ENCODE peak calls at places on chromosomes 4 and X, in five cellular contexts. B is heart left ventricle, Z is cardiac muscle cell, C is upper lobe of left lung, U is keratinocyte. R is an unnamed sample.
A peak's percentile ranks its signal among the peaks of the same experiment; 100 is the strongest.

GRCh38 chrX:150688911-150689451 is 4.2 kb upstream of the MTMR1 start:
- DNase-seq in U (peak; percentile 76), Z (peak; percentile 60), B (no peak), C (no peak), R (no peak)

GRCh38 chrX:56764153-56764974 is 35.3 kb downstream of the NBDY start:
- DNase-seq in C (peak; percentile 69), Z (peak; percentile 84), U (no peak), B (no peak), R (peak; percentile 54)

GRCh38 chrX:39577976-39578962 is 519.5 kb downstream of the BCOR start:
- DNase-seq in B (no peak), C (no peak), Z (peak; percentile 43), U (no peak), R (peak; percentile 5)

GRCh38 chr4:77015390-77015789 is 60.4 kb downstream of the CCNI start:
- DNase-seq in C (no peak), Z (no peak), U (no peak), B (no peak), R (no peak)

GRCh38 chr4:153209410-153209809 is 5.2 kb downstream of the TRIM2 start:
- DNase-seq in U (no peak), Z (no peak), C (peak; percentile 59), B (no peak), R (no peak)

GRCh38 chr4:21885770-21886169 is 62.8 kb downstream of the KCNIP4 start:
- DNase-seq in U (no peak), C (no peak), B (no peak), Z (no peak), R (no peak)

GRCh38 chrX:129781134-129782014 is 1.6 kb downstream of the SASH3 start:
- DNase-seq in B (peak; percentile 71), U (no peak), Z (no peak), C (peak; percentile 73), R (peak; percentile 80)

GRCh38 chrX:68895339-68896250 is 66.8 kb downstream of the EFNB1 start:
- DNase-seq in C (peak; percentile 36), Z (peak; percentile 66), B (no peak), U (no peak), R (no peak)

GRCh38 chrX:49840679-49841078 is 11.6 kb downstream of the PAGE4 start:
- DNase-seq in U (no peak), B (no peak), C (peak; percentile 65), Z (peak; percentile 60), R (no peak)

GRCh38 chrX:40273356-40274050 is 175.7 kb upstream of the BCOR start:
- DNase-seq in C (peak; percentile 42), B (peak; percentile 64), U (no peak), Z (peak; percentile 51), R (no peak)

GRCh38 chrX:14872355-14872754 is 514 bp downstream of the FANCB start:
- DNase-seq in Z (no peak), B (no peak), U (no peak), C (no peak), R (no peak)

GRCh38 chrX:136250191-136251041 is 784 bp downstream of the MAP7D3 start:
- DNase-seq in C (no peak), B (no peak), U (no peak), Z (peak; percentile 24), R (peak; percentile 1)

GRCh38 chr4:95835672-95836071 is 4.2 kb upstream of the PDHA2 start:
- DNase-seq in B (no peak), C (no peak), Z (peak; percentile 3), U (no peak), R (no peak)

GRCh38 chr4:122772311-122772710 is 39.8 kb downstream of the BBS12 start:
- DNase-seq in U (no peak), B (no peak), C (no peak), Z (peak; percentile 39), R (no peak)

GRCh38 chrX:155632424-155633100 is 19.8 kb upstream of the TMLHE start:
- DNase-seq in B (no peak), U (no peak), Z (no peak), C (no peak), R (no peak)

GRCh38 chrX:21056636-21057035 is 317.6 kb upstream of the CNKSR2 start:
- DNase-seq in U (no peak), Z (no peak), B (no peak), C (no peak), R (no peak)

GRCh38 chrX:67635424-67635823 is 91.6 kb downstream of the AR start:
- DNase-seq in U (no peak), Z (no peak), C (no peak), B (no peak), R (no peak)

GRCh38 chr4:137414802-137415201 is 117.5 kb downstream of the PCDH18 start:
- DNase-seq in C (no peak), B (no peak), Z (no peak), U (no peak), R (no peak)

GRCh38 chr4:153241970-153242847 is 38.0 kb downstream of the TRIM2 start:
- DNase-seq in Z (no peak), U (no peak), B (no peak), C (no peak), R (no peak)

GRCh38 chrX:16725067-16725466 is 5.7 kb downstream of the SYAP1 start:
- DNase-seq in Z (no peak), B (no peak), C (no peak), U (no peak), R (no peak)

GRCh38 chrX:30653415-30654131 is at the start of gene GK:
- DNase-seq in Z (no peak), U (no peak), C (no peak), B (peak; percentile 60), R (peak; percentile 1)

GRCh38 chrX:38974542-38974941 is 173.3 kb downstream of the MID1IP1 start:
- DNase-seq in B (no peak), C (no peak), U (no peak), Z (no peak), R (no peak)

GRCh38 chr4:10144971-10145370 is 28.4 kb upstream of the WDR1 start:
- DNase-seq in B (no peak), C (no peak), Z (no peak), U (no peak), R (no peak)

GRCh38 chr4:18582841-18583240 is 561.3 kb upstream of the LCORL start:
- DNase-seq in Z (no peak), B (no peak), C (no peak), U (no peak), R (no peak)

GRCh38 chr4:176435891-176436499 is 116.2 kb downstream of the SPCS3 start:
- DNase-seq in C (no peak), Z (peak; percentile 60), U (no peak), B (no peak), R (no peak)

GRCh38 chr4:76654796-76655195 is 219.8 kb downstream of the SHROOM3 start:
- DNase-seq in C (no peak), U (no peak), Z (no peak), B (no peak), R (no peak)

GRCh38 chr4:168914095-168914494 is 96.0 kb downstream of the CBR4 start:
- DNase-seq in B (no peak), C (no peak), U (no peak), Z (no peak), R (no peak)

GRCh38 chr4:168907119-168907698 is 102.8 kb downstream of the CBR4 start:
- DNase-seq in Z (no peak), C (no peak), B (no peak), U (no peak), R (no peak)

GRCh38 chr4:168908093-168908492 is 102.0 kb downstream of the CBR4 start:
- DNase-seq in B (no peak), U (no peak), Z (peak; percentile 38), C (no peak), R (no peak)

GRCh38 chr4:168908859-168909390 is 101.1 kb downstream of the CBR4 start:
- DNase-seq in B (no peak), U (no peak), Z (peak; percentile 17), C (no peak), R (no peak)
- H3K27ac ChIP-seq in B (peak overlapping the region; percentile 65), U (no peak overlapping the region), Z (peak overlapping the region; percentile 51), C (no peak overlapping the region), R (no peak overlapping the region)

GRCh38 chrX:25022499-25023325 is 6.9 kb upstream of the ARX start:
- DNase-seq in Z (no peak), C (no peak), U (no peak), B (no peak), R (no peak)

GRCh38 chrX:25018682-25019081 is 2.9 kb upstream of the ARX start:
- DNase-seq in U (no peak), B (no peak), Z (no peak), C (no peak), R (no peak)

GRCh38 chrX:25020391-25021131 is 4.8 kb upstream of the ARX start:
- DNase-seq in C (no peak), B (no peak), Z (peak; percentile 18), U (no peak), R (no peak)

GRCh38 chrX:25019707-25020390 is 4.1 kb upstream of the ARX start:
- DNase-seq in B (no peak), Z (no peak), C (no peak), U (no peak), R (no peak)

GRCh38 chrX:25021132-25021498 is 5.3 kb upstream of the ARX start:
- DNase-seq in Z (no peak), B (no peak), U (no peak), C (no peak), R (no peak)
- TF ChIP-seq CTCF in Z (no peak), B (no peak), U (no peak), C (no peak), R (no peak)

GRCh38 chr4:100828364-100828763 is 310.5 kb upstream of the EMCN start:
- DNase-seq in C (no peak), U (no peak), B (no peak), Z (no peak), R (no peak)

GRCh38 chr4:100826067-100826466 is 308.2 kb upstream of the EMCN start:
- DNase-seq in Z (no peak), C (no peak), B (no peak), U (no peak), R (no peak)

GRCh38 chr4:100828986-100829685 is 311.3 kb upstream of the EMCN start:
- DNase-seq in U (no peak), B (no peak), C (no peak), Z (peak; percentile 25), R (no peak)

GRCh38 chr4:100827756-100828155 is 309.9 kb upstream of the EMCN start:
- DNase-seq in C (no peak), B (no peak), U (no peak), Z (no peak), R (no peak)

DNA sequence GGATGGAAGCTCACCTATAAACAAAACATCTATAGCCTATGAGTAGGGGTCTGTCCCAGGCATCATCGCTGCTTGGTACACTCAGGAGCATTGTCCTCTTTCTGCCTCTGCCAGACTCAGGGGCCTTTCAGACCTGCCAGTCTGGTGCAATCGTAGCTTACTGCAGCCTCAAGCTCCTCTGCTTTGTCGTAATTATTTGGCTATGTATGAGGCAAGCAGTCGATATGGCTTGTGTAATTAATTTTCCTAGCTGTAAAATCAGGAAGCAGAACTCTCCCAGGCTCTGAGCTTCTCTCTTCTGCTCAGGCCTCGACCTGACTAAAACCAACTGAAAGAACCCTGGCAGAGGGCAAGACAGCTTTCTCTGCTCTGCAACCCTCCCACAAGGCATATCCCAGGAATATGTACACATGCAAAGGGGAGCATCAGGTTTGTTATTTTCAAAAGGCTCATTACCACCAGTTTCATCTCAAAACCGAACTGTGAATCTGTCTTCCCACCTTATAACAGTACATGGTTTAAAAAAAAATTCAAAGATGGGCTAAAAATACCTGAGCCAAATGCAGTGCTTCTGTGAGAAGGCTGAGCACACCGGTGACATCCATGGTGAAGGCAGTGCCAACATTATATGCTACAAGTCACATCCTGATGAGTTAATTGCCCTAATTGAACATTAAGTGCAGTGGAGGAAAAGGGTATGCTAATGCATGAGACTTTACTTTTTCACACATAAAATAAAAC is 309.2 kb upstream of the EMCN start:
- DNase-seq in C (no peak), U (no peak), B (no peak), Z (no peak), R (no peak)
- H3K27ac ChIP-seq in C (no peak overlapping the region), U (no peak overlapping the region), B (no peak overlapping the region), Z (no peak overlapping the region), R (no peak overlapping the region)

GRCh38 chrX:153969125-153969903 is 2.3 kb downstream of the HCFC1 start:
- DNase-seq in U (no peak), Z (peak; percentile 5), B (no peak), C (no peak), R (no peak)
- TF ChIP-seq CTCF in U (no peak), Z (no peak), B (no peak), C (no peak), R (no peak)

R was measured in CD4-positive, alpha-beta T cell.